ENCODE peak calls at places on chromosomes 5 and 9, in eight cellular contexts. J is heart right ventricle, H is nephron progenitor cell, Z is osteoblast, Q is lower lobe of right lung, R is lower leg skin, U is OCI-LY7, I is neural progenitor cell. C is an unnamed sample.

GRCh38 chr5:137563301-137563645 is 64.1 kb upstream of the SPOCK1 start:
- DNase-seq in H (no peak), U (no peak), Q (no peak), Z (no peak), I (no peak), J (no peak), R (no peak), C (no peak)

GRCh38 chr5:150295172-150295611 is 5.6 kb upstream of the CAMK2A start:
- DNase-seq in R (peak; percentile 66), I (no peak), U (no peak), Q (peak; percentile 50), Z (peak; percentile 94), J (peak; percentile 34), H (no peak), C (no peak)

GRCh38 chr5:179138568-179138925 is 78.4 kb downstream of the ZNF354C start:
- DNase-seq in Z (no peak), J (no peak), Q (peak; percentile 28), H (no peak), R (no peak), U (no peak), I (no peak), C (no peak)

GRCh38 chr5:141488591-141489478 is at the start of gene PCDHGC5:
- DNase-seq in I (no peak), Q (no peak), H (no peak), J (no peak), R (no peak), Z (peak; percentile 99), U (no peak), C (no peak)

GRCh38 chr5:157651623-157652376 is 438 bp downstream of the SOX30 start:
- DNase-seq in R (no peak), Z (peak; percentile 81), I (peak; percentile 17), J (peak; percentile 44), Q (peak; percentile 84), U (no peak), H (no peak), C (peak; percentile 86)

GRCh38 chr9:37025381-37026084 is 8.5 kb downstream of the PAX5 start:
- DNase-seq in U (no peak), H (peak; percentile 22), R (no peak), I (peak; percentile 57), J (no peak), Z (peak; percentile 90), Q (no peak), C (no peak)

GRCh38 chr9:113516840-113517577 is 53.5 kb downstream of the RGS3 start:
- DNase-seq in Q (no peak), H (no peak), I (peak; percentile 26), R (no peak), J (no peak), U (peak; percentile 85), Z (no peak), C (peak; percentile 96)

GRCh38 chr5:102974177-102974576 is 145.8 kb downstream of the GIN1 start:
- DNase-seq in Q (no peak), J (no peak), Z (no peak), R (no peak), U (no peak), H (no peak), I (no peak), C (no peak)

GRCh38 chr5:149030392-149030791 is 32.5 kb downstream of the SH3TC2 start:
- DNase-seq in Q (no peak), J (no peak), I (no peak), R (no peak), Z (peak; percentile 58), U (no peak), H (no peak), C (no peak)

GRCh38 chr5:88555658-88556057 is 287.0 kb upstream of the TMEM161B start:
- DNase-seq in U (no peak), Z (no peak), Q (no peak), H (peak; percentile 56), R (no peak), I (peak; percentile 73), J (no peak), C (peak; percentile 12)

GRCh38 chr5:14143843-14144585 is 872 bp downstream of the TRIO start:
- DNase-seq in Z (peak; percentile 89), Q (peak; percentile 77), U (peak; percentile 44), I (peak; percentile 65), R (no peak), J (no peak), H (peak; percentile 62), C (peak; percentile 56)

GRCh38 chr9:95517559-95517933 is 775 bp upstream of the PTCH1 start:
- DNase-seq in J (no peak), U (no peak), Q (no peak), Z (no peak), I (no peak), H (no peak), R (no peak), C (no peak)

GRCh38 chr5:11869203-11869602 is 35.0 kb downstream of the CTNND2 start:
- DNase-seq in Q (no peak), J (no peak), U (no peak), Z (no peak), R (no peak), H (no peak), I (no peak), C (no peak)

GRCh38 chr5:146890733-146891440 is 12.3 kb upstream of the PPP2R2B start:
- DNase-seq in H (no peak), Z (no peak), Q (no peak), I (no peak), R (no peak), J (no peak), U (no peak), C (no peak)

GRCh38 chr9:16915126-16915831 is 44.8 kb upstream of the BNC2 start:
- DNase-seq in Q (no peak), H (no peak), I (no peak), J (no peak), Z (peak; percentile 86), R (no peak), U (no peak), C (no peak)

GRCh38 chr5:72456391-72457060 is 50.7 kb downstream of the ZNF366 start:
- DNase-seq in H (no peak), J (no peak), R (no peak), U (no peak), Z (no peak), Q (no peak), I (no peak), C (no peak)

GRCh38 chr9:108041551-108041950 is 552.0 kb upstream of the KLF4 start:
- DNase-seq in R (no peak), Q (no peak), H (no peak), J (no peak), U (no peak), I (no peak), Z (peak; percentile 79), C (no peak)

GRCh38 chr9:22160235-22160634 is 151.1 kb upstream of the CDKN2B start:
- DNase-seq in U (no peak), Z (no peak), Q (no peak), I (no peak), R (no peak), H (no peak), J (no peak), C (no peak)

GRCh38 chr9:14133394-14133793 is 180.5 kb downstream of the NFIB start:
- DNase-seq in I (no peak), R (no peak), U (no peak), Q (no peak), J (no peak), Z (no peak), H (no peak), C (no peak)

GRCh38 chr9:136023401-136024225 is 62.4 kb upstream of the UBAC1 start:
- DNase-seq in H (peak; percentile 3), Q (peak; percentile 65), U (no peak), J (peak; percentile 82), I (no peak), R (peak; percentile 52), Z (peak; percentile 86), C (no peak)

GRCh38 chr5:80659111-80659510 is 4.3 kb upstream of the DHFR start:
- DNase-seq in Q (no peak), H (no peak), J (no peak), I (no peak), R (no peak), U (no peak), Z (no peak), C (no peak)

GRCh38 chr9:85192750-85193149 is 523.2 kb downstream of the NTRK2 start:
- DNase-seq in Z (no peak), R (no peak), H (no peak), Q (no peak), I (no peak), J (no peak), U (no peak), C (no peak)

GRCh38 chr9:71681708-71682268 is 86.5 kb downstream of the CEMIP2 start:
- DNase-seq in I (no peak), J (no peak), R (no peak), Q (no peak), H (peak; percentile 4), Z (no peak), U (no peak), C (no peak)
- TF ChIP-seq CTCF in I (no peak), J (no peak), R (no peak), Q (no peak), H (no peak), Z (no peak), U (no peak), C (no peak)

GRCh38 chr9:77897292-77897691 is 134.3 kb downstream of the GNAQ start:
- DNase-seq in R (no peak), J (peak; percentile 9), U (peak; percentile 1), Z (no peak), Q (no peak), I (peak; percentile 9), H (no peak), C (no peak)
- TF ChIP-seq CTCF in R (no peak), J (peak; percentile 22), U (peak; percentile 60), Z (peak; percentile 38), Q (no peak), I (peak; percentile 37), H (no peak), C (no peak)

GRCh38 chr9:127578952-127579853 is 32.9 kb upstream of the STXBP1 start:
- DNase-seq in Z (peak; percentile 95), Q (peak; percentile 93), H (peak; percentile 38), J (peak; percentile 85), I (peak; percentile 80), U (no peak), R (peak; percentile 88), C (peak; percentile 92)
- TF ChIP-seq CTCF in Z (peak; percentile 34), Q (peak; percentile 35), H (no peak), J (peak; percentile 37), I (peak; percentile 48), U (no peak), R (no peak), C (no peak)

DNA sequence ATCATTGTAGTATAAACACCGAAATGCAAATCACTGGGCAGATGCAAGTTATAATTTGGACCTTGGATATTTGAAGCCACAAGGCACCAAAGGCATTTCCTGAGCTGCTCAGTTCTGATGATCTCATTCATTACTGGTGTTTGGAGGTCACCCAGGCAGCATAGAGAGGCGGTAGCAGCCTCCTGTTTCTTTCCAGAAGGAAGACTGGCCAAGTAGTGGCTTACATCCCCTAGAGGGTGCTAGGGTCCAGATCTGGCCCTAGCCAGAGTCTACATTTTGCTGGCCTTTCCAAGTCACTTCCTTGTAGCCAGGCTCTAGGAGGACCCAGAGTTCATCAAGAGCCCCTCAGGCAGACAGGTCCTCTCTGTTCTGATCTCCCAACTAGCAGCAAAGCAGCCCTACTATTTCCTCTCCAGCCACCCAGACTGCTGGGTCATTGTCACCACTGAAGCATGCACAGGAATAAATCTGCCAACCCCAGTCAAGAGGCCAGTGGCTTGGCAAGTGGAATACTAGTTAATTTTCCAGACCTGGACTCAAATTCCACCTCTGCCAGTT is 33.4 kb upstream of the TTC1 start:
- DNase-seq in U (no peak), H (peak; percentile 43), Q (no peak), Z (peak; percentile 99), R (no peak), I (no peak), J (peak; percentile 27), C (no peak)
- TF ChIP-seq CTCF in U (no peak), H (no peak), Q (no peak), Z (peak; percentile 74), R (no peak), I (peak; percentile 14), J (peak; percentile 22), C (no peak)

C was measured in activated CD8-positive, alpha-beta T cell treated with anti-CD3 and anti-CD28 coated beads for 36 hours.